ENCODE peak calls at places on chromosomes 1 and 21, in five cellular contexts. One of them, this sample, is unnamed.

GRCh38 chr1:18564661-18565060 is 66.0 kb upstream of the PAX7 start:
- DNase-seq in PC-3: no peak
- DNase-seq in T-cell: no peak
- DNase-seq in left lung: no peak
- DNase-seq in ELR: no peak
- DNase-seq in this sample: no peak

GRCh38 chr1:244672961-244673695 is 20.2 kb downstream of the DESI2 start:
- DNase-seq in PC-3: no peak
- DNase-seq in T-cell: no peak
- DNase-seq in left lung: no peak
- DNase-seq in ELR: no peak
- DNase-seq in this sample: no peak

GRCh38 chr1:150976879-150977694 is 2.5 kb upstream of the CERS2 start:
- DNase-seq in PC-3: peak; percentile 94
- DNase-seq in T-cell: peak; percentile 66
- DNase-seq in left lung: peak; percentile 97
- DNase-seq in ELR: peak; percentile 74
- DNase-seq in this sample: peak; percentile 94

GRCh38 chr1:85275701-85276289 is 637 bp downstream of the BCL10 start:
- DNase-seq in PC-3: no peak
- DNase-seq in T-cell: peak; percentile 38
- DNase-seq in left lung: no peak
- DNase-seq in ELR: peak; percentile 39
- DNase-seq in this sample: peak; percentile 78

GRCh38 chr1:1808206-1808605 is 29.9 kb upstream of the NADK start:
- DNase-seq in PC-3: no peak
- DNase-seq in T-cell: no peak
- DNase-seq in left lung: no peak
- DNase-seq in ELR: no peak
- DNase-seq in this sample: no peak

GRCh38 chr1:240341365-240342250 is 249.9 kb downstream of the FMN2 start:
- DNase-seq in PC-3: peak; percentile 36
- DNase-seq in T-cell: no peak
- DNase-seq in left lung: no peak
- DNase-seq in ELR: peak; percentile 24
- DNase-seq in this sample: no peak

GRCh38 chr1:114339379-114339778 is 171.6 kb downstream of the TRIM33 start:
- DNase-seq in PC-3: no peak
- DNase-seq in T-cell: no peak
- DNase-seq in left lung: no peak
- DNase-seq in ELR: no peak
- DNase-seq in this sample: no peak

GRCh38 chr1:241985787-241986186 is 13.1 kb downstream of the MAP1LC3C start:
- DNase-seq in PC-3: peak; percentile 79
- DNase-seq in T-cell: no peak
- DNase-seq in left lung: no peak
- DNase-seq in ELR: peak; percentile 69
- DNase-seq in this sample: peak; percentile 45

GRCh38 chr1:15696956-15697521 is 12.9 kb downstream of the PLEKHM2 start:
- DNase-seq in PC-3: no peak
- DNase-seq in T-cell: peak; percentile 51
- DNase-seq in left lung: no peak
- DNase-seq in ELR: no peak
- DNase-seq in this sample: no peak

GRCh38 chr1:19169642-19170041 is 40.4 kb downstream of the UBR4 start:
- DNase-seq in PC-3: no peak
- DNase-seq in T-cell: no peak
- DNase-seq in left lung: no peak
- DNase-seq in ELR: peak; percentile 53
- DNase-seq in this sample: peak; percentile 5

GRCh38 chr1:231383159-231383855 is 38.8 kb downstream of the EGLN1 start:
- DNase-seq in PC-3: peak; percentile 41
- DNase-seq in T-cell: no peak
- DNase-seq in left lung: no peak
- DNase-seq in ELR: no peak
- DNase-seq in this sample: peak; percentile 65

GRCh38 chr1:197178998-197179397 is 32.5 kb upstream of the ASPM start:
- DNase-seq in PC-3: peak; percentile 26
- DNase-seq in T-cell: no peak
- DNase-seq in left lung: no peak
- DNase-seq in ELR: peak; percentile 68
- DNase-seq in this sample: peak; percentile 50

GRCh38 chr1:24970399-24970753 is 40.3 kb upstream of the RUNX3 start:
- DNase-seq in PC-3: peak; percentile 66
- DNase-seq in T-cell: no peak
- DNase-seq in left lung: no peak
- DNase-seq in ELR: peak; percentile 84
- DNase-seq in this sample: peak; percentile 63

GRCh38 chr1:32336963-32337675 is 1.1 kb upstream of the MARCKSL1 start:
- DNase-seq in PC-3: peak; percentile 40
- DNase-seq in T-cell: peak; percentile 59
- DNase-seq in left lung: peak; percentile 91
- DNase-seq in ELR: peak; percentile 69
- DNase-seq in this sample: peak; percentile 91

GRCh38 chr21:44892536-44893277 is 19.2 kb upstream of the PTTG1IP start:
- DNase-seq in PC-3: peak; percentile 70
- DNase-seq in T-cell: peak; percentile 79
- DNase-seq in left lung: peak; percentile 93
- DNase-seq in ELR: peak; percentile 58
- DNase-seq in this sample: peak; percentile 37

GRCh38 chr1:214493126-214493796 is 58.1 kb downstream of the PTPN14 start:
- DNase-seq in PC-3: no peak
- DNase-seq in T-cell: no peak
- DNase-seq in left lung: no peak
- DNase-seq in ELR: peak; percentile 52
- DNase-seq in this sample: no peak

GRCh38 chr21:36429672-36430546 is 44.7 kb downstream of the CHAF1B start:
- DNase-seq in PC-3: peak; percentile 99
- DNase-seq in T-cell: peak; percentile 47
- DNase-seq in left lung: peak; percentile 84
- DNase-seq in ELR: peak; percentile 99
- DNase-seq in this sample: peak; percentile 100

GRCh38 chr1:59013276-59013927 is 229.6 kb upstream of the JUN start:
- DNase-seq in PC-3: no peak
- DNase-seq in T-cell: no peak
- DNase-seq in left lung: no peak
- DNase-seq in ELR: peak; percentile 69
- DNase-seq in this sample: peak; percentile 78